ENCODE peak calls at places on chromosomes 16 and 17, in four cellular contexts. H, I, F and W are unnamed samples.

GRCh38 chr17:76251478-76252039 is 11.3 kb upstream of the RNF157 start:
- DNase-seq in H (no peak), I (peak), F (no peak), W (no peak)

GRCh38 chr17:41651625-41652460 is 27.5 kb upstream of the KRT17 start:
- DNase-seq in H (no peak), I (no peak), F (no peak), W (no peak)

GRCh38 chr17:52147431-52147830 is 11.1 kb downstream of the CA10 start:
- DNase-seq in H (no peak), I (no peak), F (no peak), W (no peak)

GRCh38 chr16:11034005-11034404 is 89.6 kb downstream of the CLEC16A start:
- DNase-seq in H (no peak), I (no peak), F (no peak), W (no peak)

GRCh38 chr16:85888405-85889331 is 10.3 kb upstream of the IRF8 start:
- DNase-seq in H (no peak), I (peak), F (no peak), W (peak)

GRCh38 chr16:85018529-85019236 is 7.3 kb upstream of the ZDHHC7 start:
- DNase-seq in H (no peak), I (no peak), F (no peak), W (no peak)

GRCh38 chr16:23557779-23558330 is 328 bp downstream of the UBFD1 start:
- DNase-seq in H (no peak), I (peak), F (no peak), W (no peak)

GRCh38 chr16:64397042-64397441 is 724.8 kb downstream of the CDH11 start:
- DNase-seq in H (no peak), I (no peak), F (no peak), W (no peak)

GRCh38 chr17:65173284-65173793 is 36.2 kb downstream of the RGS9 start:
- DNase-seq in H (peak), I (no peak), F (peak), W (peak)

GRCh38 chr17:19447085-19447583 is 36.1 kb downstream of the RNF112 start:
- DNase-seq in H (peak), I (peak), F (peak), W (peak)

GRCh38 chr17:64580384-64581307 is 73.9 kb downstream of the CEP95 start:
- DNase-seq in H (no peak), I (no peak), F (no peak), W (no peak)

GRCh38 chr17:35242158-35242804 is 591 bp upstream of the SLFN5 start:
- DNase-seq in H (peak), I (peak), F (peak), W (peak)

GRCh38 chr16:30698816-30699614 is at the start of gene SRCAP:
- DNase-seq in H (peak), I (peak), F (peak), W (peak)
- TF ChIP-seq PHF8 in H (no peak), I (peak), F (no peak), W (no peak)

GRCh38 chr16:73356401-73357079 is 308.6 kb upstream of the ZFHX3 start:
- DNase-seq in H (no peak), I (no peak), F (no peak), W (no peak)
- TF ChIP-seq EP300 in H (no peak), I (no peak), F (no peak), W (no peak)

GRCh38 chr17:40124279-40125141 is 2.7 kb downstream of the MSL1 start:
- DNase-seq in H (no peak), I (no peak), F (no peak), W (no peak)

GRCh38 chr17:40121886-40122465 is at the start of gene MSL1:
- DNase-seq in H (peak), I (peak), F (peak), W (peak)

GRCh38 chr17:40123811-40124114 is 2.0 kb downstream of the MSL1 start:
- DNase-seq in H (no peak), I (no peak), F (no peak), W (no peak)

GRCh38 chr17:40122466-40122943 is 734 bp downstream of the MSL1 start:
- DNase-seq in H (peak), I (no peak), F (peak), W (peak)

DNA sequence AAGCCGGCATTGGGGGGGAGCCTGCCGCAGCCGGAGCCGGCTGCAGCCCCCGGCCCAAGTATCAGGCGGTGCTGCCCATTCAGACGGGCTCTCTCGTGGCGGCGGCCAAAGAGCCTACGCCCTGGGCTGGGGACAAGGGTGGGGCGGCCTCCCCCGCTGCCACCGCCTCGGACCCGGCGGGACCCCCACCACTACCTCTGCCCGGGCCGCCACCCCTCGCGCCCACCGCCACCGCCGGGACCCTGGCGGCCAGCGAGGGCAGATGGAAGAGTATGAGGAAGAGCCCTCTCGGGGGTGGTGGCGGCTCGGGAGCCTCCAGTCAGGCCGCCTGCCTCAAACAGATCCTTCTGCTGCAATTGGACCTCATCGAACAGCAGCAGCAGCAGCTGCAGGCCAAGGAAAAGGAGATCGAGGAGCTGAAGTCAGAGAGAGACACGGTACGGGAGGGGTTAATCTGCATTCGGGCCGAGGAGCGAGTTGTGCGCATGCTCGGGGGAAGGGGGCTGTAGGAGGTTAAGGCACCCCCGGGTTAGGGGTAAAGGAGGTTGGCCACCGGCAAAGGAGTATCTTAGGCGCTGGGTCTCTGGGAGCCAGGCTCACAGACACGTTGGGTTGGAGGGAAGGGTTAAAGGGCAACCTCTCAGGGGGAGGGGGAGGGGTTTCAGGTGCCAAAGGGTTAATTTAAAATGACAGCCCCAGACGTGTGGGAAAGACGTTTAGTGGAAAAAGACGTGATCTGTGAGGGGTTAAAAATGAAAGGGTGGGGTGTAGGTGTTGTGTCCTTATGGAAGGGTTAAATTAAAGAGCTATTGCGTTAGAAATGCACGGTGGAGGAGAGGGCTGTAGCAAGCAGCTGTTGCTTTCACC is 1.4 kb downstream of the MSL1 start:
- DNase-seq in H (peak), I (no peak), F (peak), W (peak)
- TF ChIP-seq PHF8 in H (peak), I (peak), F (peak), W (no peak)

GRCh38 chr16:75648265-75649076 is 898 bp downstream of the TERF2IP start:
- DNase-seq in H (peak), I (peak), F (peak), W (peak)

GRCh38 chr16:75647138-75647491 is 350 bp downstream of the KARS1 start:
- DNase-seq in H (no peak), I (no peak), F (no peak), W (no peak)

GRCh38 chr16:75644240-75645012 is 3.0 kb downstream of the KARS1 start:
- DNase-seq in H (no peak), I (no peak), F (no peak), W (no peak)

DNA sequence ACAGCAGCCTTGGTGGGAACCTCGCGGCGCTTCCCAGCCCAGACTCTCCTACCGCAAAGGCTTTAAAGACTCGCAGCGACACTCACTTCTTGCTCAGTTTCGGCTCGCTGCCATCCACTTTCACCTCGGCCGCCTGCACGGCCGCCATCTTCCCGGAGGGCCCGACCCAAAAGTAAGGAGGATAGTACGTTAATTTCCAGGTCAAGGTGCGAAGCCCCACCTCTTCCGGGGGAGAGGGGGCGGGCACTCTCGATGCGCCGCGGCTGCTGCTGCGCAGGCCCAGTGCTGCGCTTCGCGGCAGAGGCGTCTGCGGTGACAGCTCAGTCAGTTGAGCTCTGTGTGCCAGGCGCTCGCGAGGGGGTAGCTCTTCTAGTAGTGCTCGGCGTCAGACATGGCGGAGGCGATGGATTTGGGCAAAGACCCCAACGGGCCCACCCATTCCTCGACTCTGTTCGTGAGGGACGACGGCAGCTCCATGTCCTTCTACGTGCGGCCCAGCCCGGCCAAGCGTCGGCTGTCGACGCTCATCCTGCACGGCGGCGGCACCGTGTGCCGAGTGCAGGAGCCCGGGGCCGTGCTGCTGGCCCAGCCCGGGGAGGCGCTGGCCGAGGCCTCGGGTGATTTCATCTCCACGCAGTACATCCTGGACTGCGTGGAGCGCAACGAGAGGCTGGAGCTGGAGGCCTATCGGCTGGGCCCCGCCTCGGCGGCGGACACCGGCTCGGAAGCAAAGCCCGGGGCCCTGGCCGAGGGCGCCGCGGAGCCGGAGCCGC is at the start of the genes KARS1 and TERF2IP:
- DNase-seq in H (peak), I (peak), F (peak), W (peak)
- TF ChIP-seq EP300 in H (no peak), I (peak), F (no peak), W (no peak)

DNA sequence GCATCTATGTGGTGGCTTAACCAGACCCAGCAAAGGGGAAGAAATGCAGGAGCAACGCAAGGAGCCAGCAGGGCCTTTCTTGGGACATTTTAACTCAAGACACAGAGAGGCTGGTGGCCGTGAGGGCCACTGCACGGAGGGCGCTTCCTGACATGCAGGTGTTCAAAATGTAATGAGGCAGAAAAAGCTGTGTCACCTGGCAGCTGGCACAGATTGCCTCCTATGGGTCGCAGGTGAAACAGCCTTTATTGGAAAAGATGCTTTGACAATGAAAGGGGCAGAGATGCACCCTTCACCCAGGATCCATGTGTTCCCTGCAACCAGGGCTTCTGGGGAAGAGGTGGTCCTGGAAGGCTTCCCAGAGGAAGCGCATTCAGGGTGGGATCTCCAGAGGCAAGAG is 219.3 kb downstream of the XYLT1 start:
- DNase-seq in H (no peak), I (no peak), F (no peak), W (no peak)
- TF ChIP-seq PHF8 in H (no peak), I (no peak), F (no peak), W (no peak)

GRCh38 chr17:50866261-50866949 is at the start of gene TOB1:
- DNase-seq in H (peak), I (peak), F (peak), W (peak)
- TF ChIP-seq EP300 in H (no peak), I (peak), F (no peak), W (peak)

GRCh38 chr17:82698065-82698973 is at the start of gene RAB40B:
- DNase-seq in H (peak), I (peak), F (peak), W (peak)

GRCh38 chr17:82696916-82697807 is 1.3 kb downstream of the RAB40B start:
- DNase-seq in H (peak), I (no peak), F (no peak), W (no peak)

GRCh38 chr17:82697808-82698064 is 762 bp downstream of the RAB40B start:
- DNase-seq in H (no peak), I (no peak), F (no peak), W (no peak)

GRCh38 chr17:82699551-82699950 is 1.1 kb upstream of the RAB40B start:
- DNase-seq in H (no peak), I (no peak), F (no peak), W (no peak)

GRCh38 chr17:82698974-82699442 is 510 bp upstream of the RAB40B start:
- DNase-seq in H (no peak), I (no peak), F (no peak), W (no peak)
- TF ChIP-seq PHF8 in H (no peak), I (peak), F (peak), W (peak)

DNA sequence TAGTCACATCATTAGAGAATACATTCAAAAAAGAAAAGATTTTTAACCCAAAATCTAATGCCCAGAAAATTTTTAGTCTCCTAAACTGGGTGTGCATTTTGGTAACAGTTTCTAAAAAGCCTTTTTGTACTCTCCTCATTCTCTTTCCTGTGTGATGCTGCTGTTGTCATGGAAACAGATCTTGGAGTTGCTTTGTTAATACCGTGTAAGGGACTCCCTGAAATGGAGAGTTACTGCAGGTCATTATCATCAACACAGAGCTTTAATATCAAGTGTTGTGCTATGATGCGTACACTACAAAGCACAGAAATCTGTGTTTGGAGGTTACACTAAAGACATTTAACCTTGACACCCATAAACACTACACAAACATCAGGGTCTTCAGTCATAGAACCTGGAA is 216.3 kb downstream of the PRKCA start:
- DNase-seq in H (no peak), I (no peak), F (no peak), W (no peak)
- TF ChIP-seq EP300 in H (no peak), I (no peak), F (no peak), W (no peak)